ENCODE peak calls at places on chromosomes 11 and 22, in seven cellular contexts. P, O, A, M, W, C and X are unnamed samples.

GRCh38 chr11:7621090-7621489 is 52.2 kb downstream of the CYB5R2 start:
- DNase-seq in W (no peak), A (no peak), P (no peak), C (no peak), M (no peak), O (no peak), X (no peak)

GRCh38 chr11:79018371-79018849 is 422.4 kb downstream of the TENM4 start:
- DNase-seq in C (peak), P (no peak), O (no peak), A (no peak), W (no peak), M (no peak), X (no peak)

GRCh38 chr22:19488884-19489843 is 9.4 kb downstream of the CDC45 start:
- DNase-seq in M (peak), A (no peak), W (no peak), O (no peak), P (no peak), C (peak), X (no peak)

GRCh38 chr11:100831929-100832480 is 144.9 kb downstream of the ARHGAP42 start:
- DNase-seq in C (no peak), W (no peak), P (no peak), O (no peak), M (no peak), A (no peak), X (no peak)

GRCh38 chr11:128624269-128625170 is 37.2 kb upstream of the ETS1 start:
- DNase-seq in C (no peak), O (peak), A (peak), W (no peak), M (no peak), P (peak), X (no peak)

GRCh38 chr11:128157423-128158298 is 429.7 kb downstream of the ETS1 start:
- DNase-seq in O (peak), C (peak), W (peak), P (peak), A (peak), M (peak), X (no peak)

GRCh38 chr11:45289369-45289768 is 3.2 kb upstream of the SYT13 start:
- DNase-seq in A (no peak), C (peak), W (no peak), O (no peak), P (no peak), M (peak), X (no peak)

GRCh38 chr11:20621679-20622078 is 22.3 kb downstream of the SLC6A5 start:
- DNase-seq in P (no peak), W (no peak), M (no peak), O (no peak), A (no peak), C (no peak), X (no peak)

GRCh38 chr11:87173185-87174039 is 135.7 kb downstream of the TMEM135 start:
- DNase-seq in C (peak), A (no peak), W (no peak), O (no peak), P (no peak), M (peak), X (no peak)

GRCh38 chr11:8871283-8871775 is 39.7 kb upstream of the AKIP1 start:
- DNase-seq in O (no peak), M (peak), P (no peak), A (no peak), C (peak), W (no peak), X (no peak)

GRCh38 chr22:29756341-29756740 is 10.5 kb downstream of the ZMAT5 start:
- DNase-seq in P (no peak), W (no peak), O (no peak), C (no peak), M (no peak), A (no peak), X (no peak)

GRCh38 chr11:6320411-6321207 is at the start of gene CAVIN3:
- DNase-seq in O (peak), M (no peak), W (peak), A (no peak), C (peak), P (no peak), X (peak)

GRCh38 chr11:119322360-119322739 is 5.4 kb upstream of the MCAM start:
- DNase-seq in P (no peak), W (no peak), O (no peak), A (no peak), C (no peak), M (no peak), X (no peak)

GRCh38 chr11:112485280-112485679 is 224.6 kb upstream of the PLET1 start:
- DNase-seq in W (no peak), M (no peak), C (no peak), O (no peak), A (no peak), P (no peak), X (no peak)

GRCh38 chr11:134999490-135000066 is 587.5 kb upstream of the B3GAT1 start:
- DNase-seq in A (no peak), C (no peak), W (no peak), O (no peak), P (no peak), M (no peak), X (no peak)

GRCh38 chr11:45644981-45645889 is 20.2 kb downstream of the CHST1 start:
- DNase-seq in P (no peak), M (no peak), O (no peak), A (no peak), W (no peak), C (no peak), X (peak)

GRCh38 chr22:38549106-38549884 is 20.7 kb downstream of the DMC1 start:
- DNase-seq in C (no peak), P (no peak), W (no peak), M (no peak), O (no peak), A (no peak), X (no peak)

GRCh38 chr11:86743223-86744118 is 56.9 kb upstream of the PRSS23 start:
- DNase-seq in M (peak), C (peak), O (peak), A (no peak), P (no peak), W (no peak), X (no peak)

GRCh38 chr11:129117595-129118350 is 74.4 kb downstream of the ARHGAP32 start:
- DNase-seq in P (peak), M (peak), O (peak), A (peak), W (no peak), C (peak), X (no peak)

GRCh38 chr11:76670475-76671235 is at the start of gene LRRC32:
- DNase-seq in W (no peak), C (peak), M (no peak), P (no peak), O (no peak), A (no peak), X (no peak)

GRCh38 chr11:44030276-44030932 is 17.4 kb upstream of the ACCSL start:
- DNase-seq in C (peak), O (no peak), A (no peak), P (no peak), W (no peak), M (no peak), X (peak)

GRCh38 chr11:83437939-83438338 is 151.8 kb upstream of the CCDC90B start:
- DNase-seq in W (no peak), M (no peak), A (no peak), C (no peak), O (no peak), P (no peak), X (no peak)

GRCh38 chr22:28015056-28015445 is 96.0 kb upstream of the PITPNB start:
- DNase-seq in W (no peak), O (no peak), C (no peak), M (no peak), P (no peak), A (no peak), X (no peak)

GRCh38 chr11:31995525-31996123 is 95.2 kb upstream of the RCN1 start:
- DNase-seq in C (peak), M (no peak), O (no peak), A (no peak), W (peak), P (no peak), X (no peak)

GRCh38 chr11:128222245-128222959 is 365.0 kb downstream of the ETS1 start:
- DNase-seq in P (no peak), M (no peak), W (no peak), O (no peak), C (peak), A (no peak), X (no peak)

GRCh38 chr22:32323513-32324164 is 34.0 kb upstream of the RFPL3 start:
- DNase-seq in O (no peak), C (no peak), M (no peak), P (no peak), W (no peak), A (no peak), X (peak)

GRCh38 chr11:120904116-120904515 is 119.8 kb upstream of the TBCEL start:
- DNase-seq in M (no peak), O (no peak), P (no peak), A (no peak), W (no peak), C (no peak), X (no peak)

GRCh38 chr11:2313051-2313951 is 11.5 kb downstream of the TSPAN32 start:
- DNase-seq in A (no peak), M (no peak), C (no peak), W (no peak), P (no peak), O (no peak), X (no peak)

GRCh38 chr22:43996170-43996980 is 27.7 kb upstream of the PARVB start:
- DNase-seq in M (no peak), A (peak), W (peak), P (peak), O (peak), C (no peak), X (no peak)

GRCh38 chr11:19455731-19456130 is 215.0 kb upstream of the E2F8 start:
- DNase-seq in W (no peak), C (peak), P (no peak), O (no peak), M (no peak), A (no peak), X (no peak)

GRCh38 chr22:47153854-47154542 is 391.5 kb downstream of the TBC1D22A start:
- DNase-seq in M (no peak), C (no peak), O (no peak), W (no peak), A (no peak), P (no peak), X (no peak)